ENCODE peak calls at places on chromosomes 4 and X, in four cellular contexts. N is mesendoderm; T is A549; W is CD4-positive, CD25-positive, alpha-beta regulatory T cell. M is an unnamed sample. For H3K4me1, the result is how much of the 10 kb centered on the place peaks cover.

GRCh38 chr4:18020145-18020670 is 1.3 kb downstream of the LCORL start:
- DNase-seq in N (peak), T (no peak), W (peak), M (no peak)

GRCh38 chrX:131621650-131622049 is 77.8 kb downstream of the OR13H1 start:
- DNase-seq in N (no peak), T (no peak), W (no peak), M (no peak)

GRCh38 chr4:182257503-182257902 is 14.3 kb downstream of the TENM3 start:
- DNase-seq in N (no peak), T (no peak), W (no peak), M (peak)

GRCh38 chr4:139593091-139593564 is 37.1 kb upstream of the SETD7 start:
- DNase-seq in N (peak), T (peak), W (no peak), M (no peak)

GRCh38 chr4:15837591-15837990 is 59.5 kb downstream of the CD38 start:
- DNase-seq in N (no peak), T (no peak), W (no peak), M (no peak)

GRCh38 chr4:8729408-8730149 is 137.0 kb downstream of the CPZ start:
- DNase-seq in N (no peak), T (no peak), W (no peak), M (no peak)

GRCh38 chrX:140822861-140823260 is 113.3 kb downstream of the LINC00632 start:
- DNase-seq in N (no peak), T (no peak), W (no peak), M (no peak)

GRCh38 chrX:3066555-3066954 is 25.3 kb downstream of the ARSF start:
- DNase-seq in N (no peak), T (no peak), W (no peak), M (no peak)

GRCh38 chr4:155828628-155829027 is 37.4 kb downstream of the ASIC5 start:
- DNase-seq in N (no peak), T (peak), W (no peak), M (no peak)

GRCh38 chr4:147965056-147965455 is 233.2 kb downstream of the ARHGAP10 start:
- DNase-seq in N (no peak), T (no peak), W (no peak), M (no peak)

GRCh38 chrX:68995780-68996551 is 167.1 kb downstream of the EFNB1 start:
- DNase-seq in N (no peak), T (no peak), W (no peak), M (no peak)

GRCh38 chr4:74598611-74599325 is 153.8 kb downstream of the AREG start:
- DNase-seq in N (no peak), T (no peak), W (no peak), M (no peak)

GRCh38 chr4:7968262-7968896 is 28.7 kb upstream of the AFAP1 start:
- DNase-seq in N (no peak), T (no peak), W (no peak), M (no peak)

GRCh38 chr4:16858275-16858752 is 40.1 kb downstream of the LDB2 start:
- DNase-seq in N (peak), T (no peak), W (no peak), M (no peak)

GRCh38 chrX:38351346-38351745 is 1.1 kb upstream of the OTC start:
- DNase-seq in N (no peak), T (no peak), W (no peak), M (no peak)

GRCh38 chrX:72243472-72243871 is 4.6 kb upstream of the ERCC6L start:
- DNase-seq in N (no peak), T (no peak), W (peak), M (peak)

GRCh38 chrX:138026211-138026610 is 460.3 kb downstream of the ZIC3 start:
- DNase-seq in N (peak), T (peak), W (peak), M (peak)

GRCh38 chrX:134172588-134173259 is 64.3 kb upstream of the CCDC160 start:
- DNase-seq in N (peak), T (peak), W (peak), M (peak)

GRCh38 chrX:111492085-111492484 is 19.4 kb upstream of the SERTM2 start:
- DNase-seq in N (no peak), T (no peak), W (no peak), M (no peak)

GRCh38 chrX:20521245-20521644 is 254.5 kb upstream of the RPS6KA3 start:
- DNase-seq in N (peak), T (peak), W (no peak), M (no peak)

GRCh38 chr4:26822546-26822945 is 38.1 kb upstream of the STIM2 start:
- DNase-seq in N (no peak), T (no peak), W (peak), M (no peak)

GRCh38 chr4:47373174-47373573 is 90.3 kb downstream of the COMMD8 start:
- DNase-seq in N (no peak), T (no peak), W (no peak), M (no peak)

GRCh38 chr4:20687894-20688293 is 12.4 kb upstream of the PACRGL start:
- DNase-seq in N (no peak), T (no peak), W (no peak), M (no peak)

GRCh38 chr4:10620935-10621488 is 63.6 kb downstream of the CLNK start:
- DNase-seq in N (peak), T (no peak), W (no peak), M (no peak)

GRCh38 chr4:82415922-82416365 is 14.3 kb downstream of the HNRNPDL start:
- DNase-seq in N (no peak), T (no peak), W (no peak), M (no peak)

GRCh38 chrX:134745636-134746378 is 87.5 kb upstream of the PLAC1 start:
- DNase-seq in N (no peak), T (no peak), W (no peak), M (no peak)

GRCh38 chr4:150234246-150234645 is 156.0 kb downstream of the DCLK2 start:
- DNase-seq in N (no peak), T (no peak), W (no peak), M (no peak)

GRCh38 chr4:10161840-10162239 is 45.2 kb upstream of the WDR1 start:
- DNase-seq in N (no peak), T (no peak), W (peak), M (no peak)

GRCh38 chr4:126798214-126798613 is 834.5 kb upstream of the INTU start:
- DNase-seq in N (no peak), T (no peak), W (no peak), M (no peak)

GRCh38 chrX:150573702-150574101 is 5.3 kb downstream of the MTM1 start:
- DNase-seq in N (no peak), T (no peak), W (no peak), M (no peak)

GRCh38 chr4:15963001-15963451 is at the start of gene FGFBP2:
- DNase-seq in N (peak), T (peak), W (peak), M (peak)

GRCh38 chr4:161680146-161680545 is 483.7 kb downstream of the FSTL5 start:
- DNase-seq in N (no peak), T (no peak), W (no peak), M (no peak)

GRCh38 chr4:72505314-72505744 is 63.7 kb downstream of the ADAMTS3 start:
- DNase-seq in N (peak), T (peak), W (peak), M (peak)

GRCh38 chr4:109611045-109611616 is 51.1 kb downstream of the MCUB start:
- DNase-seq in N (peak), T (no peak), W (no peak), M (no peak)

GRCh38 chr4:137678796-137679195 is 146.5 kb upstream of the PCDH18 start:
- DNase-seq in N (no peak), T (no peak), W (no peak), M (no peak)

GRCh38 chrX:77431227-77431626 is 16.0 kb upstream of the FGF16 start:
- DNase-seq in N (peak), T (no peak), W (no peak), M (peak)

DNA sequence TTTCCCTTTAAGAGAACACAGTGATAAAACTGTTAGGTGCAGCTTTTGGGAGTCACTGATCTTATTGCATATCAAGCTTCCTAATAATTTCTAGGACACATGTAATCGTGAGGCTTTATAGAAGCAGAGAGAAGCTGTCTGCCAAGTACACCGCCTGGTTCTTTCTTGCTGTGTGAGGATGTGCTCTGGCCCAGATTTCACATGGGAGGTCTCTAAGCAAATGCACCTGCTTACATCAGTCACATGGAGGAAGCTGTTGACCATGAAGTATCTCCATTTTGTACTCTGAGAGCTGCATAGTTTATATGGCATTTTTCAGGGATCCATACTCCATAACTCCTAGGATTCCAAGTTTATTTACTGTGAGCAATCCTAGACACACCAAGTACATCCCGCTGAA is 37.1 kb downstream of the RGS12 start:
- DNase-seq in N (no peak), T (no peak), W (no peak), M (no peak)
- H3K4me1 ChIP-seq in N (under half), T (under half), W (under half), M (under half)

GRCh38 chr4:160299608-160300007 is 1196.7 kb downstream of the RAPGEF2 start:
- DNase-seq in N (no peak), T (no peak), W (no peak), M (no peak)

GRCh38 chr4:160299177-160299576 is 1196.3 kb downstream of the RAPGEF2 start:
- DNase-seq in N (no peak), T (no peak), W (no peak), M (no peak)

GRCh38 chr4:160296476-160296875 is 1193.6 kb downstream of the RAPGEF2 start:
- DNase-seq in N (no peak), T (no peak), W (no peak), M (no peak)
- H3K4me3 ChIP-seq in N (no peak), T (no peak), W (no peak), M (no peak)

GRCh38 chr4:87117051-87117729 is 103.2 kb downstream of the KLHL8 start:
- DNase-seq in N (peak), T (no peak), W (no peak), M (no peak)
- H3K4me1 ChIP-seq in N (under half), T (under half), W (under half), M (under half)

GRCh38 chr4:112521123-112522116 is 5.4 kb upstream of the NEUROG2 start:
- DNase-seq in N (peak), T (no peak), W (no peak), M (peak)

GRCh38 chr4:112523008-112523440 is 7.0 kb upstream of the NEUROG2 start:
- DNase-seq in N (peak), T (peak), W (peak), M (peak)

GRCh38 chr4:112526061-112526460 is 10.1 kb upstream of the NEUROG2 start:
- DNase-seq in N (no peak), T (no peak), W (no peak), M (peak)

GRCh38 chr4:112522389-112522788 is 6.4 kb upstream of the NEUROG2 start:
- DNase-seq in N (no peak), T (no peak), W (no peak), M (no peak)

GRCh38 chr4:112523764-112524505 is 8.0 kb upstream of the NEUROG2 start:
- DNase-seq in N (peak), T (peak), W (peak), M (peak)
- H3K4me3 ChIP-seq in N (no peak), T (peak), W (peak), M (peak)

GRCh38 chr4:185311113-185311888 is 84.4 kb downstream of the LRP2BP start:
- DNase-seq in N (no peak), T (no peak), W (no peak), M (no peak)
- H3K4me1 ChIP-seq in N (under half), T (under half), W (under half), M (under half)

GRCh38 chr4:85763207-85763606 is 288.3 kb downstream of the ARHGAP24 start:
- DNase-seq in N (no peak), T (no peak), W (no peak), M (no peak)
- H3K4me3 ChIP-seq in N (no peak), T (no peak), W (no peak), M (no peak)